ENCODE peak calls at places on chromosomes 4 and X, in six cellular contexts. H, N, U, X, W and P are unnamed samples.

GRCh38 chrX:141467442-141467841 is 117.1 kb downstream of the SPANXA1 start:
- DNase-seq in H (no peak), N (no peak), U (no peak), X (no peak), W (no peak), P (no peak)

GRCh38 chrX:150084474-150085229 is 146.4 kb upstream of the EOLA2 start:
- DNase-seq in H (no peak), N (no peak), U (no peak), X (no peak), W (no peak), P (no peak)

GRCh38 chr4:37876156-37876555 is 14.7 kb upstream of the TBC1D1 start:
- DNase-seq in H (no peak), N (no peak), U (no peak), X (no peak), W (no peak), P (no peak)

GRCh38 chr4:17066241-17066640 is 167.8 kb upstream of the LDB2 start:
- DNase-seq in H (no peak), N (no peak), U (no peak), X (no peak), W (no peak), P (no peak)

GRCh38 chr4:163610642-163611041 is 116.2 kb downstream of the TMA16 start:
- DNase-seq in H (no peak), N (no peak), U (no peak), X (no peak), W (no peak), P (no peak)

GRCh38 chr4:174926958-174927357 is 8.8 kb downstream of the ADAM29 start:
- DNase-seq in H (no peak), N (no peak), U (no peak), X (no peak), W (no peak), P (no peak)

GRCh38 chr4:103934178-103934789 is 214.5 kb upstream of the TACR3 start:
- DNase-seq in H (peak; percentile 58), N (peak; percentile 26), U (no peak), X (no peak), W (peak; percentile 41), P (no peak)

GRCh38 chr4:1205641-1206298 is 33.4 kb upstream of the SPON2 start:
- DNase-seq in H (no peak), N (no peak), U (no peak), X (no peak), W (no peak), P (no peak)

GRCh38 chr4:128831526-128832252 is 22.2 kb downstream of the JADE1 start:
- DNase-seq in H (no peak), N (no peak), U (no peak), X (no peak), W (peak; percentile 57), P (no peak)

GRCh38 chr4:144955104-144955503 is 142.9 kb downstream of the ANAPC10 start:
- DNase-seq in H (no peak), N (no peak), U (no peak), X (no peak), W (no peak), P (peak; percentile 5)

GRCh38 chr4:186255122-186255521 is 10.9 kb upstream of the F11 start:
- DNase-seq in H (no peak), N (no peak), U (no peak), X (no peak), W (no peak), P (no peak)

GRCh38 chr4:168388890-168389289 is 70.3 kb upstream of the DDX60 start:
- DNase-seq in H (no peak), N (no peak), U (no peak), X (no peak), W (no peak), P (no peak)

GRCh38 chr4:7719354-7720174 is 220.1 kb downstream of the AFAP1 start:
- DNase-seq in H (no peak), N (peak; percentile 79), U (no peak), X (peak; percentile 96), W (peak; percentile 29), P (peak; percentile 36)

GRCh38 chrX:50768801-50769200 is 45.2 kb downstream of the SHROOM4 start:
- DNase-seq in H (no peak), N (no peak), U (no peak), X (no peak), W (no peak), P (no peak)

GRCh38 chr4:113539408-113539807 is 222.1 kb downstream of the CAMK2D start:
- DNase-seq in H (peak; percentile 31), N (no peak), U (no peak), X (no peak), W (no peak), P (no peak)

GRCh38 chr4:53189011-53189410 is 176.8 kb downstream of the SCFD2 start:
- DNase-seq in H (no peak), N (no peak), U (no peak), X (no peak), W (no peak), P (no peak)

GRCh38 chr4:38815879-38816782 is 11.5 kb upstream of the TLR1 start:
- DNase-seq in H (no peak), N (no peak), U (peak; percentile 56), X (no peak), W (no peak), P (no peak)

GRCh38 chrX:129744881-129745321 is 6.1 kb downstream of the XPNPEP2 start:
- DNase-seq in H (no peak), N (no peak), U (no peak), X (no peak), W (no peak), P (no peak)

GRCh38 chr4:38548256-38548655 is 115.7 kb upstream of the KLF3 start:
- DNase-seq in H (no peak), N (no peak), U (no peak), X (no peak), W (no peak), P (no peak)

GRCh38 chr4:56649445-56650258 is 31.4 kb downstream of the HOPX start:
- DNase-seq in H (no peak), N (no peak), U (no peak), X (no peak), W (no peak), P (no peak)

GRCh38 chr4:43132010-43132582 is 239.6 kb downstream of the GRXCR1 start:
- DNase-seq in H (peak; percentile 8), N (peak; percentile 12), U (peak; percentile 3), X (peak; percentile 80), W (peak; percentile 42), P (peak; percentile 18)

GRCh38 chr4:165810726-165811125 is 62.3 kb upstream of the TLL1 start:
- DNase-seq in H (no peak), N (no peak), U (no peak), X (no peak), W (no peak), P (no peak)

GRCh38 chr4:104571341-104571740 is 76.6 kb upstream of the CXXC4 start:
- DNase-seq in H (no peak), N (no peak), U (no peak), X (no peak), W (no peak), P (peak; percentile 15)

GRCh38 chr4:120769227-120769626 is 153.3 kb downstream of the PRDM5 start:
- DNase-seq in H (peak; percentile 16), N (no peak), U (no peak), X (no peak), W (no peak), P (no peak)

GRCh38 chr4:75321484-75321883 is 192.7 kb downstream of the RCHY1 start:
- DNase-seq in H (no peak), N (no peak), U (no peak), X (no peak), W (no peak), P (no peak)

GRCh38 chr4:1047106-1047975 is 35.9 kb downstream of the FGFRL1 start:
- DNase-seq in H (no peak), N (no peak), U (no peak), X (peak; percentile 54), W (no peak), P (no peak)

GRCh38 chr4:72286185-72286584 is 254.4 kb downstream of the NPFFR2 start:
- DNase-seq in H (no peak), N (no peak), U (no peak), X (no peak), W (no peak), P (no peak)

GRCh38 chr4:140326395-140326993 is 47.0 kb upstream of the SCOC start:
- DNase-seq in H (peak; percentile 33), N (peak; percentile 48), U (no peak), X (no peak), W (peak; percentile 15), P (no peak)

GRCh38 chr4:147821555-147821954 is 89.7 kb downstream of the ARHGAP10 start:
- DNase-seq in H (no peak), N (no peak), U (no peak), X (no peak), W (no peak), P (no peak)

GRCh38 chrX:63761639-63762038 is 23.4 kb downstream of the ARHGEF9 start:
- DNase-seq in H (no peak), N (no peak), U (peak; percentile 34), X (no peak), W (no peak), P (no peak)

GRCh38 chr4:98932539-98932938 is 3.6 kb upstream of the EIF4E start:
- DNase-seq in H (no peak), N (no peak), U (no peak), X (no peak), W (no peak), P (no peak)

GRCh38 chr4:125529071-125529470 is 214.3 kb downstream of the FAT4 start:
- DNase-seq in H (no peak), N (no peak), U (no peak), X (no peak), W (no peak), P (no peak)

GRCh38 chrX:96770315-96770714 is 85.7 kb downstream of the DIAPH2 start:
- DNase-seq in H (no peak), N (no peak), U (no peak), X (no peak), W (peak; percentile 0), P (no peak)

DNA sequence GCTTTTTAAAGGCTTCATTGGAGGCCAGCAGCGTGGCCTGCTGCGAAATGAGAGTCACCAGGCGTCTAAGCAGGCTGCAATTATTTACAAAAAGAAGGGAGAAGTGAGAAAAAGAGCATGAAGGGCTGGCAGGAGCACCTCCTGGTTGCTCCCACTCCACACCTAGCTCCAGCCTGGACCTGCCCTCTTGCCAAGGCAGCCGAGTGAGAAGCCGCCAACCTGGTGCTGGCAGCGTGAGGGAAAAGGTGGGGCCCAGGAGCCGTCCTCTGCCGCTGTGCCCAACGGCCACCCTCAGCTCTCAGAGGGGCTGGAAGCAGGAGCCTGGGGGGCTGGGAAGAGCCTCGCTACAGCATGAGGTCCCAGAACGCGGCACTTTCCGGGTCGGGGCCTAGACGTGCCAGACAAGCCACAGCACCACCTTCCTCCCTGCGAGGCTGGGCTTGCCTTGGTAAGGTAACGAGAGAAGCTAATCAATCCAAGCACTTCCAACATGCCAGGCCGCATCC is 16.3 kb downstream of the SLC6A8 start:
- DNase-seq in H (no peak), N (no peak), U (no peak), X (no peak), W (no peak), P (no peak)
- H3K36me3 ChIP-seq in H (no peaks in the 10 kb centered on the region), N (peaks cover 75% of the 10 kb centered on the region), U (peaks cover 2% of the 10 kb centered on the region), X (no peaks in the 10 kb centered on the region), W (peaks cover 5% of the 10 kb centered on the region), P (peaks cover 7% of the 10 kb centered on the region)

GRCh38 chr4:3870567-3870962 is 104.4 kb downstream of the ADRA2C start:
- DNase-seq in H (no peak), N (no peak), U (no peak), X (no peak), W (no peak), P (no peak)
- H3K27me3 ChIP-seq in H (peaks cover 1% of the 10 kb centered on the region), N (no peaks in the 10 kb centered on the region), U (peaks cover 4% of the 10 kb centered on the region), X (peaks cover 16% of the 10 kb centered on the region), W (no peaks in the 10 kb centered on the region), P (peaks cover 48% of the 10 kb centered on the region)

GRCh38 chrX:154804564-154804956 is 725 bp downstream of the MPP1 start:
- DNase-seq in H (no peak), N (no peak), U (no peak), X (no peak), W (no peak), P (no peak)
- TF ChIP-seq ZNF274 in H (no peak), N (no peak), U (no peak), X (no peak), W (no peak), P (no peak)

GRCh38 chrX:153960077-153960476 is 11.5 kb downstream of the HCFC1 start:
- DNase-seq in H (no peak), N (no peak), U (no peak), X (no peak), W (no peak), P (no peak)
- H3K36me3 ChIP-seq in H (peaks cover 15% of the 10 kb centered on the region), N (peaks cover 100% of the 10 kb centered on the region), U (peaks cover 72% of the 10 kb centered on the region), X (peaks cover 15% of the 10 kb centered on the region), W (peaks cover 17% of the 10 kb centered on the region), P (peaks cover 92% of the 10 kb centered on the region)